ENCODE peak calls at places on chromosomes 5 and 9, in six cellular contexts. I is neural progenitor cell, R is osteoblast, M is suprapubic skin, J is fibroblast of mammary gland, O is neural crest cell. D is an unnamed sample.

GRCh38 chr5:166909040-166909439 is 1382.4 kb upstream of the WWC1 start:
- DNase-seq in M (no peak), O (no peak), J (peak), R (no peak), I (no peak), D (no peak)

GRCh38 chr9:27431573-27431972 is 92.5 kb upstream of the IFNK start:
- DNase-seq in O (no peak), R (no peak), I (no peak), J (no peak), M (no peak), D (no peak)

GRCh38 chr5:71938886-71939285 is 168.4 kb upstream of the MAP1B start:
- DNase-seq in M (no peak), R (no peak), J (no peak), O (no peak), I (no peak), D (no peak)

GRCh38 chr9:115002371-115003120 is 72.2 kb upstream of the TNFSF8 start:
- DNase-seq in O (no peak), M (no peak), I (no peak), R (no peak), J (peak), D (no peak)

GRCh38 chr9:81855538-81855937 is 72.7 kb upstream of the SPATA31D4 start:
- DNase-seq in O (no peak), J (peak), I (no peak), M (no peak), R (no peak), D (no peak)

GRCh38 chr5:124584991-124585715 is 161.3 kb downstream of the ZNF608 start:
- DNase-seq in I (no peak), O (no peak), J (peak), R (no peak), M (no peak), D (no peak)

GRCh38 chr5:120096413-120096812 is 367.7 kb upstream of the PRR16 start:
- DNase-seq in M (no peak), I (no peak), J (peak), O (no peak), R (no peak), D (no peak)

GRCh38 chr9:108041551-108041950 is 552.0 kb upstream of the KLF4 start:
- DNase-seq in J (peak), O (no peak), I (no peak), M (no peak), R (peak), D (no peak)

GRCh38 chr9:36772449-36773370 is 200.0 kb downstream of the MELK start:
- DNase-seq in R (no peak), O (no peak), I (peak), M (no peak), J (peak), D (no peak)

GRCh38 chr9:127065592-127065991 is 56.8 kb downstream of the ANGPTL2 start:
- DNase-seq in I (no peak), J (peak), R (peak), O (no peak), M (no peak), D (no peak)

GRCh38 chr9:97564291-97565175 is 63.1 kb downstream of the TMOD1 start:
- DNase-seq in M (no peak), I (peak), O (no peak), J (peak), R (no peak), D (no peak)

GRCh38 chr9:75979362-75979761 is 88.9 kb downstream of the PCSK5 start:
- DNase-seq in J (peak), O (no peak), I (no peak), R (peak), M (no peak), D (no peak)

GRCh38 chr9:13621871-13622564 is 342.5 kb upstream of the MPDZ start:
- DNase-seq in O (no peak), M (no peak), R (no peak), I (no peak), J (no peak), D (no peak)

GRCh38 chr9:76022317-76022716 is 131.8 kb downstream of the PCSK5 start:
- DNase-seq in O (no peak), M (no peak), J (no peak), R (no peak), I (peak), D (no peak)

GRCh38 chr5:45038366-45038987 is 229.7 kb downstream of the MRPS30 start:
- DNase-seq in M (no peak), O (peak), J (peak), I (peak), R (no peak), D (no peak)

GRCh38 chr5:173663810-173664526 is 47.5 kb upstream of the BOD1 start:
- DNase-seq in O (peak), R (no peak), M (no peak), J (no peak), I (no peak), D (no peak)

GRCh38 chr5:149421372-149421685 is 42.2 kb upstream of the IL17B start:
- DNase-seq in R (no peak), O (no peak), M (no peak), I (no peak), J (no peak), D (no peak)

GRCh38 chr5:135238622-135239460 is 160.2 kb downstream of the MACROH2A1 start:
- DNase-seq in M (peak), O (no peak), I (no peak), R (no peak), J (no peak), D (peak)

GRCh38 chr5:135446186-135446585 is 962 bp downstream of the DCANP1 start:
- DNase-seq in J (no peak), M (no peak), I (no peak), O (no peak), R (no peak), D (no peak)

GRCh38 chr9:127763918-127764384 is 14.5 kb downstream of the SH2D3C start:
- DNase-seq in M (no peak), I (peak), J (peak), O (no peak), R (peak), D (no peak)

DNA sequence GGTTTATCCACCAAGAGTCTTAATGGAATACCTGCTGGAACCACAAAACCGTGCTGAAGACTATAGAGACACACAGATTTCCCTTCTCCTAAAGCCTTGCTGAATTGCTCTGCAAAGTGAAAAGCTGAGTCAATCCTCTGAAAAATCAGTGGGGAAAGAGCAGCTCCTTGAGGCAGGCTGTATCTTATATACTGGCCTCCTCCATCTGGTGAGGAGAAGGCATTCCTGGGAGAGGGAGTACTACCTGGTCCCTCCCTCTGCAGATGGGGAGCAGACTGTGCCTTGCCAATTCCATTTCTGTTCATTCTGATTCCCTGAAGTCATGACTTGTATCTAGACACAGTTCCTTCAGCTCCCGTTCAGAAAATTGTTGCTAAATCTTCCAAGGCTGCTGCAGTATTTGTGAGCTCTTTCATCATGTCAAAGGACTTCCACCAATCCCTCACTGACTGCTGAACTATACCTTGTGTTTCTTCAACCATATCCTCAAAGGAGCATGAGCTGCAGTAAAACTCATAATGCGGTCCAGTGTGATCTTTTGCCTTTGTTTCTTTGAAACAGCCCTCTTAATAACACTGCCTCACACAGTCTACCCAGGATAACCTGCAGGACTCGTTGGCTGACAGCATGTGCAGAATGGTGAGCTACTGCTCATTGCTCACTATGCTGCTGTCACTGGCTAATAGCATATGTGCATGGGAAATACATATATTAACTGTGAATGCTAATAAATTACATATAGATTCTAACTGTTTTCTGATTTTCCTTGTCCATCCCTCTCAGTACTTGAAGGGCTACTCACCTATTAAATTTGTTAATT is 84.5 kb downstream of the FOXD1 start:
- DNase-seq in J (peak), O (no peak), M (no peak), I (no peak), R (peak), D (no peak)
- TF ChIP-seq CTCF in J (peak), O (no peak), M (no peak), I (no peak), R (peak), D (peak)

DNA sequence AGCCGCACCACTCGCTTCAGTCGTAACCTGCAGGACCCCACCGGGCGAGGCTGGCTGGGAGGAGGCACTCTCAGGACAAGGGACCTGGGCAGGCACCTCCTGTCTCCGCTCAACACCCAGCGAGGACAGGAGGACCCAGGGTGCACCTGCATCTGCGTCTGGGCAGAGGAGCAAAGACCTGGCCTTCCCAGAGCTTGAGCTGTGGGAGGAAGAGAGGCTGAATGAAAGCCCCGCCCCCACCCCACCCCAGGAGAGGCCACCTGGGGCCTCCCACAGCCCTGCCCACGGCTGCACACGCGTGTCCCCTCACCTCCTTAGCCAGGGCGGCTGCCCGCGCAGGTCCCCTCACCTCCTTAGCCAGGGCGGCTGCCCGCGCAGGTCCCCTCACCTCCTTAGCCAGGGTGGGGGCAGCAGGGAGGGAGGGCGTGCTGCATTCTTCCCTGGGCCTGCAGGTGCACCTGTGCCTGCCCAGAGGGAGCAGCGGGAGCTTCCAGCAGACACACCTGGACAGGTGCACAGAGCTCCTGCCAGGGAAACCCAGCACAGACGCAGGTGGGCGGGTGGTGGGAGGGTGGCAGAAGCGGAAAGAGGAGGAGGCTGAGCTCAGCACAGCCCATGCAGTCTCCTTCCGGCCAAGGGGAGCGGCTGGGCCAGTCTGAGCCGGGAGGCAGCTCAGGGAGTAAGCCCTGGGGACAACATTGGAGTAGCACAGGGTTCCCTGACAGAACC is 18.5 kb upstream of the SLC12A7 start:
- DNase-seq in M (no peak), O (no peak), I (no peak), R (no peak), J (no peak), D (no peak)
- TF ChIP-seq CTCF in M (no peak), O (no peak), I (no peak), R (no peak), J (no peak), D (no peak)

DNA sequence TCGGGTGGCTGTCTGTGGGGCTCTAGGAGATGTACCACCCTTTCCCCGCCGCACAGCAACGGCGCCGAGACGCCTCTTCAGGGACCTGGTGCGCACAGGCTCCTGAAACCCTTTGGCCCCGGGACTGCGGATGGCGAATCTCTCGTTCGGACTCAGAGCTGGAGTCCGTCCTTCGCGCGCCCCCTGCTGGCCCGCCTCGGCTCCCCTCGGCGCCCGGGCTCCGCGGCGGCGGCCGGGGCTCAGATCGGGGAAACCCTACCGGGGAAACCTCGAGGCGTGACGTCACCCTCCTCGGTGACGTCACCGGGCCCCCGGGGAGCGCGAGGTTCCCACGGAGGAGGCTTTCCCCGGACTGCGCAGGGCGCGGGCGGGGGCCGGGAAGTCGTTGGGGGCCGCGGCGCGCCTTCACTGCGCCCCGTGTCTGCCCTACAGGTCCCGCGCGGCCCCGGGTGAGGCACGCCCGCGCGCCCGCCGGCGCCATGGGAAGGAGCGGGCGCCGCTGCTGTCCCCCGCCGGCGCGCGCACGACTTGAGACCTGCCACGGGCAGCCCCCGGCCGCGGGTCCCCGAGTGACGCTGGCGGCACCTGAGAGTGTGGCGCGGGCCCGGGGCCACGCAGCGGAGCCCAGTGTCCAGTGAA is 7.9 kb downstream of the PRR7 start:
- DNase-seq in J (peak), O (peak), M (peak), I (peak), R (peak), D (no peak)
- TF ChIP-seq CTCF in J (peak), O (peak), M (peak), I (peak), R (peak), D (peak)

GRCh38 chr5:169390265-169390664 is 89.3 kb upstream of the SLIT3 start:
- DNase-seq in I (no peak), R (no peak), O (no peak), J (no peak), M (no peak), D (no peak)
- TF ChIP-seq CTCF in I (no peak), R (peak), O (no peak), J (no peak), M (no peak), D (no peak)

GRCh38 chr5:108259306-108259705 is 122.6 kb downstream of the FBXL17 start:
- DNase-seq in M (no peak), O (no peak), R (no peak), J (peak), I (peak), D (no peak)

GRCh38 chr5:108263338-108263737 is 118.6 kb downstream of the FBXL17 start:
- DNase-seq in J (no peak), R (no peak), I (no peak), M (no peak), O (no peak), D (no peak)

GRCh38 chr5:108258001-108258400 is 123.9 kb downstream of the FBXL17 start:
- DNase-seq in O (no peak), R (no peak), J (no peak), I (no peak), M (no peak), D (no peak)

GRCh38 chr5:108260105-108260857 is 121.6 kb downstream of the FBXL17 start:
- DNase-seq in J (peak), I (peak), O (peak), M (peak), R (peak), D (no peak)

DNA sequence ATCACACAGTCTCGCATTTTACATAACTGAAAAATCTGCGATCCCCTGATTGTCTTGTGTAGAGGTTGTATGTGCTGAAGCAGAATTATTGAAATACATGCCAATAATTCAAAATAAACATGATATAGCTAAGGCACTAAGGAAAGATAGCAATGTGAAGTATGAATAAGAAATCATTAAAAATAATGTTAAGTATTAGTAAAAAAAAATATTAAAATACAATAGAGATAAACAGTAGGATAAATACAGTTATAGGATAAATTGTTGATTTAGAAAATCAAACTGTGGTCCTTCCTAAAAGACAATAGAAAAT is 121.1 kb downstream of the FBXL17 start:
- DNase-seq in M (no peak), R (no peak), J (no peak), O (no peak), I (no peak), D (no peak)
- TF ChIP-seq CTCF in M (no peak), R (no peak), J (no peak), O (peak), I (no peak), D (peak)

D was measured in chondrocyte.